ENCODE peak calls at places on chromosomes 16 and 17, in five cellular contexts. Q is suprapubic skin, I is prostate gland, K is A549, W is sigmoid colon. C is an unnamed sample. For H3K4me1, the result is how much of the 10 kb centered on the place peaks cover.

GRCh38 chr17:43755389-43755875 is 3.2 kb downstream of the SOST start:
- DNase-seq in Q (no peak), I (no peak), K (no peak), W (peak), C (no peak)

GRCh38 chr17:42072323-42073187 is 22.2 kb upstream of the C17orf113 start:
- DNase-seq in Q (no peak), I (no peak), K (peak), W (no peak), C (peak)

GRCh38 chr17:57819273-57819672 is 30.6 kb downstream of the MRPS23 start:
- DNase-seq in Q (no peak), I (no peak), K (no peak), W (no peak), C (no peak)

GRCh38 chr17:64074704-64075484 is 54.5 kb upstream of the ICAM2 start:
- DNase-seq in Q (no peak), I (peak), K (peak), W (no peak), C (peak)

GRCh38 chr16:53282975-53283946 is 151.0 kb upstream of the RBL2 start:
- DNase-seq in Q (no peak), I (no peak), K (peak), W (no peak), C (no peak)

GRCh38 chr16:683396-684066 is 603 bp downstream of the JMJD8 start:
- DNase-seq in Q (peak), I (no peak), K (no peak), W (no peak), C (peak)

GRCh38 chr17:45189002-45189401 is 27.3 kb downstream of the HEXIM2 start:
- DNase-seq in Q (no peak), I (no peak), K (no peak), W (no peak), C (no peak)

GRCh38 chr17:57604771-57605733 is 140.0 kb downstream of the CCDC182 start:
- DNase-seq in Q (no peak), I (peak), K (no peak), W (peak), C (no peak)

GRCh38 chr17:79478051-79478461 is 132.8 kb downstream of the RBFOX3 start:
- DNase-seq in Q (no peak), I (no peak), K (no peak), W (no peak), C (no peak)

GRCh38 chr16:82835487-82836160 is 208.9 kb downstream of the CDH13 start:
- DNase-seq in Q (no peak), I (no peak), K (no peak), W (no peak), C (no peak)

GRCh38 chr17:65514082-65514481 is 47.4 kb downstream of the AXIN2 start:
- DNase-seq in Q (peak), I (no peak), K (no peak), W (peak), C (no peak)

GRCh38 chr17:76867578-76868175 is 527 bp upstream of the MGAT5B start:
- DNase-seq in Q (no peak), I (no peak), K (no peak), W (no peak), C (no peak)

GRCh38 chr17:45248132-45248936 is 13.6 kb downstream of the SPATA32 start:
- DNase-seq in Q (no peak), I (peak), K (peak), W (no peak), C (peak)

GRCh38 chr17:60506312-60506711 is 19.7 kb downstream of the APPBP2 start:
- DNase-seq in Q (no peak), I (no peak), K (no peak), W (no peak), C (no peak)

GRCh38 chr17:73901661-73902415 is 257.6 kb upstream of the SDK2 start:
- DNase-seq in Q (no peak), I (peak), K (no peak), W (no peak), C (peak)

GRCh38 chr17:27471321-27472269 is 15.3 kb downstream of the KSR1 start:
- DNase-seq in Q (no peak), I (no peak), K (no peak), W (no peak), C (no peak)

GRCh38 chr17:42819939-42820535 is 4.0 kb downstream of the BECN1 start:
- DNase-seq in Q (peak), I (no peak), K (peak), W (no peak), C (peak)

GRCh38 chr16:4336701-4337539 is 14.2 kb downstream of the PAM16 start:
- DNase-seq in Q (peak), I (no peak), K (no peak), W (peak), C (no peak)

GRCh38 chr17:4365628-4366311 is 705 bp downstream of the UBE2G1 start:
- DNase-seq in Q (peak), I (peak), K (no peak), W (peak), C (peak)

GRCh38 chr16:27317738-27318398 is 4.1 kb downstream of the IL4R start:
- DNase-seq in Q (peak), I (no peak), K (no peak), W (peak), C (no peak)

GRCh38 chr17:52383493-52384100 is 225.1 kb upstream of the CA10 start:
- DNase-seq in Q (no peak), I (peak), K (peak), W (no peak), C (peak)

GRCh38 chr17:57735707-57736106 is 9.4 kb downstream of the CCDC182 start:
- DNase-seq in Q (no peak), I (no peak), K (peak), W (no peak), C (no peak)

GRCh38 chr17:52143536-52143935 is 15.0 kb downstream of the CA10 start:
- DNase-seq in Q (no peak), I (no peak), K (no peak), W (no peak), C (no peak)

GRCh38 chr17:53122966-53123365 is 699.8 kb upstream of the KIF2B start:
- DNase-seq in Q (no peak), I (no peak), K (no peak), W (no peak), C (no peak)

GRCh38 chr16:83713597-83713996 is 94.2 kb upstream of the HSBP1 start:
- DNase-seq in Q (no peak), I (no peak), K (peak), W (no peak), C (no peak)

GRCh38 chr17:9009096-9009495 is 12.2 kb upstream of the NTN1 start:
- DNase-seq in Q (no peak), I (no peak), K (no peak), W (no peak), C (no peak)

GRCh38 chr16:19115148-19116021 is 1.6 kb downstream of the ITPRIPL2 start:
- DNase-seq in Q (peak), I (no peak), K (no peak), W (no peak), C (peak)
- H3K4me1 ChIP-seq in Q (half or more), I (under half), K (half or more), W (half or more), C (half or more)

DNA sequence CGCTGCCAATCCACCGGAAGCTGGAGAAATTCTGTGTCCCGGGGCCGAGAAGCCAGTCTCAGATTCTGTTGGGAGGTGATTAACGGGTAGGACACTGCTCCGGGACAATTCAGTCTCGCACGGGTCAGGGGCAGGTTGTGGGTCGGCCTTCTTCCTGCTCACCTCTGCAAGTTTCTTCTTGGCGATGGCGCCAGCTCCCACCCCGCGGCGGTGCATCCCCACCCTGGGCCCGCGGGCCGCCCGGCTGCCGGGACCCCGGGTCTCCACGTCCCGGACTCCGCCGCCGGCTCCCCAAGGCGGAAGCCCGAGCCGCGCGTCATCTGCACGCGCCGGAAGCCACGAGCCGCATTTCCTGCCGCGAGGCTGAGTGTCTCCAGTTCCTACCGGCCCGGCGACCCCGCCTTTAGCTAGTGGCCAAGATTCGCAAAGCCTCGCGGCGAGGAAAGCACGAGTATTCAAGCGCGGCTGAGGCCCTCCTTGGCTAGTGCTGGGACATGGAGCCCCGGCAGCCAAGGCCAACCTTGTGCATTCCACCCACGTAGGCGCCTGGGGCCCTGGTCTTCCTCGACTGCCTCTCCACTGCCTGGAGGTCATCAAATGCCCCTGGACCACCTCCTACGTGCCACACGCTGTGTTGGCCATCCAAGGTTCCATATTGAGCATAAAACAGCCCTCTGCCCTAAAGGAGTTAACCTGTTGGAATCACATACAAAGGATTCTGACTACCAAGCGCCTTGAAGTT is at the start of gene SNF8:
- DNase-seq in Q (peak), I (peak), K (peak), W (peak), C (peak)
- TF ChIP-seq POLR2A in Q (peak), I (peak), K (peak), W (peak), C (peak)

DNA sequence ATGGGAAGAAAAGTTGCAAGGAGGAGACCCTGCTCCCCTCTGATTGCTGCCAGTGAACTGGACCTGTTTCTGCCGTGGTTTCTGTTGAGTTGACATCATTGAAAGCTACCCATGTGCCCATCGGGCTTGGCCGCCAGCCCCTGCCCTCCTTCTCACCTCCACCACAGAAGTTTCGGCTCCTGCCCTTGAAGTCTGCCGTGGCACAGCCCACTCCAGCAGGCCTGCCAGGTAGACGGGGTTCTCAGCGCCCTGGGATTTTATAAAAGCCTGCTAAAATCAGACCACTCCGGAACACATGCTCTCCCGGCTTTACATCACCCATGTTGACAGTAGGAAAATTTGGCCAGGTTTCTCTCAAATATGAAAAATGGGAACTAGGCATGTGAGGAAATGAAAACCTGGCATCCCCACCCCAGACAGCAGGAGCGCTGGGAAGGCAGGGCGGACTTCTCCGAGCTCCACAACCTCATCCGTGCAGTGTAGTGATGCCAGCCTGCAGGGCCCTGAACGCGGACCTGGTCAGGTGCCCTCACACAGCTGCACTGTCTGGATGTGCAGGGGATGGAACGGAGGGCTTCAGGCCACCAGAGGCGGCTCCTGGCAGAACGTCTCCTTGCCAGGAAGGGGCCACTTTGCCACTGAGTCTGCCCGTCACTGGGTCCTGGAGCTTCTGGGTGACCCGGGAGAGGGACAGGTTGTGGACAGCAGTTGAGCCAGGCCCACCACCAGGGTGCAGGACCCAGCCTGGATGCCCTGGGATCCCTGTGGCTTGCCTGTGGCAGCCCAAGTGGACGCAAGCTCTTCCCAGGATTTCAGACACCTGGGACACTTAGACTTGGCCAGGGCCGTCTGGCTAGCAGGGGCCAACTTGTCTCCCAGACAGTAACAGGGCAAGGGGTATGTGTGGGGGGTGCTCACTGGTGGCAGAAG is 6.9 kb upstream of the GSE1 start:
- DNase-seq in Q (no peak), I (no peak), K (no peak), W (no peak), C (peak)
- H3K4me1 ChIP-seq in Q (under half), I (under half), K (under half), W (half or more), C (half or more)

DNA sequence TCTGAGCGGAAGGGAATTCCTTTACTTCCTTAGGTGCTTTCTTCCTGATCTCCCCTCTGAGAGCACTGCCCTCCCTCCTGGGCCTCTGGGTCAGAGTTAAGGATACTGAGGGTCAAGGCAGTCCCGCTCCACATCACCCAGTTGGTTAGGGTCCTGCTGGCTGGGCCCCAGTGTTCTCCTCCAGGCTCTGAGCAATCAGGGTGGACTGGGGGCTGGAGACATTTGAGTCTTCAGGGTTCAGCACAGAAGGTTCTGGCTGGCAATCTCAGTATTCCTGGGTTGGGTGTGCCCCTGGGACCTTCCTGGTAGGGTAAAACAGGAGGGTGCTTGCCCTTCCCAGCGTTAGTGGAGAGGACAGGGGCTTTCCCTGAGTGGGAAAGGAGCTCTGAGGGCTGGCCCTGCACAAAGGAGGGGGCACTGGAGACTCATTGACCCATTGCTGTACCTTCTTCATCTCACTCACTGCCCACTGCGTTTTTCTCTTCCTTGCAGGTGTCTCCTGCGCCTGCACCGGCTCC is 448 bp downstream of the MT1M start:
- DNase-seq in Q (no peak), I (no peak), K (no peak), W (no peak), C (no peak)
- TF ChIP-seq POLR2A in Q (no peak), I (no peak), K (no peak), W (no peak), C (no peak)

GRCh38 chr17:32451879-32452278 is 7.6 kb downstream of the PSMD11 start:
- DNase-seq in Q (no peak), I (no peak), K (no peak), W (no peak), C (no peak)
- H3K4me1 ChIP-seq in Q (under half), I (under half), K (under half), W (under half), C (under half)

GRCh38 chr16:89400740-89401139 is 89.6 kb downstream of the ANKRD11 start:
- DNase-seq in Q (no peak), I (no peak), K (no peak), W (no peak), C (no peak)

GRCh38 chr16:89395150-89396142 is 94.9 kb downstream of the ANKRD11 start:
- DNase-seq in Q (peak), I (peak), K (peak), W (peak), C (peak)

GRCh38 chr16:89396156-89396555 is 94.2 kb downstream of the ANKRD11 start:
- DNase-seq in Q (no peak), I (no peak), K (no peak), W (no peak), C (no peak)

GRCh38 chr16:89398924-89399323 is 91.4 kb downstream of the ANKRD11 start:
- DNase-seq in Q (no peak), I (no peak), K (no peak), W (no peak), C (no peak)

GRCh38 chr16:89397331-89397861 is 93.0 kb downstream of the ANKRD11 start:
- DNase-seq in Q (no peak), I (no peak), K (no peak), W (no peak), C (no peak)
- TF ChIP-seq POLR2A in Q (no peak), I (no peak), K (no peak), W (no peak), C (no peak)

GRCh38 chr17:75773121-75773807 is 8.3 kb upstream of the GALK1 start:
- DNase-seq in Q (peak), I (no peak), K (no peak), W (peak), C (no peak)

GRCh38 chr17:75769536-75769935 is 4.5 kb upstream of the GALK1 start:
- DNase-seq in Q (no peak), I (no peak), K (no peak), W (peak), C (peak)

GRCh38 chr17:75773808-75774470 is 8.9 kb upstream of the GALK1 start:
- DNase-seq in Q (no peak), I (no peak), K (no peak), W (peak), C (no peak)

GRCh38 chr17:75774471-75774987 is 9.5 kb upstream of the GALK1 start:
- DNase-seq in Q (peak), I (no peak), K (no peak), W (peak), C (no peak)

DNA sequence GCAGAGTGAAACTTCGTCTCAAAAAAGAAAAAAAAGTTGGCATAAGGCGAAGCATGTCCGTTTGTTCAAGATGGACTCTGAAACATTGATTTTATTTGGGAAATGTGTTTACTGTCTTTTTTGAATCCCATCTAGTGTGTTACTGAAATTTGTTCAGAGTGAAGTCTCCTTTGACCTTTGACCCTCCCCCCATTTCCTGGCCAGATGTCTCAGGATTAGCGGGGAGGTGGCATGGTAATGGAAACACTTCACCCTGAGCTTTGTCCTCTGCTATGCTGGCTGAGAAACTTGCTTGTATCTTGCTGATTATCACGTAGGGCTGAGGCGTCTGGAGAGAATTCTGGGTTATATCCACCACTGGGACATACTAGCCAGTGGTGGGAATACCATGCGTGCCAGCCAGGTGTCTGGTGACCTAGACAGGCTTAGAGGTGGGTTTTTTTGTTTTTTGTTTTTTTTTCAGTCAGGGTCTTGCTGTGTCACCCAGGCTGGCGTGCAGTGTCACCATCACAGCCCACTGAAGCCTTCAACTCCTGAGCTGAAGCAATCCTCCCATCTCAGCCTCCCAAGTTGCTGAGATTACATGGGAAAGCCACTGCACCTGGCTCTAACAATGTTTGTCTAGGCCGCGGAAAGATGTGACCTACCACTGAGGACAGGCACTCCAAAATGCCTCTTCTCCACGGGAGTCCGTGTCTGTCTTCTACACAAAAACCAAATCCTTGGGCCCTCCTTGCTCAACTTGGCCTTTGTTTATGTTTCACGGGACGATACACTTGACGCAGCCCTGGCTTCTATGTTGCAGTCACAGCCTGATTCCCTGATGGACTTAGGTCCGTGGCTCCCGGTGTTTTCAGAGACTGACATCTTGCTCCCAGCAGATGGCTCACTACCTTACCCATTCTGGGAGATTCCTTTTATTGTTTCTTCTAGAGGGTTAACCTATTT is 6.6 kb upstream of the GALK1 start:
- DNase-seq in Q (peak), I (no peak), K (no peak), W (peak), C (peak)
- H3K4me1 ChIP-seq in Q (under half), I (under half), K (under half), W (under half), C (under half)

GRCh38 chr16:56814537-56815432 is 50.2 kb upstream of the SLC12A3 start:
- DNase-seq in Q (no peak), I (no peak), K (peak), W (no peak), C (peak)
- TF ChIP-seq POLR2A in Q (no peak), I (no peak), K (no peak), W (no peak), C (no peak)

C was measured in body of pancreas.